ENCODE peak calls at places on chromosomes 11 and 22, in ten cellular contexts. U is sigmoid colon, L is spleen, I is cardiac muscle cell, D is dorsolateral prefrontal cortex, X is endothelial cell, Y is tibial artery, G is SK-N-SH, E is IMR-90, H is mucosa of descending colon. T is an unnamed sample.
A peak's percentile ranks its signal among the peaks of the same experiment; 100 is the strongest.

GRCh38 chr22:39900306-39901227 is at the start of gene GRAP2:
- DNase-seq in U (no peak), L (no peak), I (no peak), D (no peak), X (no peak), Y (no peak), G (no peak), E (no peak), H (no peak), T (peak; percentile 50)

GRCh38 chr22:46845281-46846153 is 83.1 kb downstream of the TBC1D22A start:
- DNase-seq in U (no peak), L (no peak), I (no peak), D (peak; percentile 62), X (no peak), Y (no peak), G (peak; percentile 46), E (peak; percentile 63), H (no peak), T (no peak)

GRCh38 chr11:69587454-69588081 is 53.4 kb upstream of the CCND1 start:
- DNase-seq in U (no peak), L (no peak), I (no peak), D (no peak), X (no peak), Y (no peak), G (no peak), E (peak; percentile 81), H (no peak), T (no peak)

GRCh38 chr11:74138572-74138971 is 32.2 kb downstream of the C2CD3 start:
- DNase-seq in U (no peak), L (no peak), I (peak; percentile 66), D (no peak), X (no peak), Y (no peak), G (no peak), E (peak; percentile 99), H (no peak), T (no peak)

GRCh38 chr22:34129691-34130486 is 209.6 kb upstream of the LARGE1 start:
- DNase-seq in U (no peak), L (no peak), I (no peak), D (no peak), X (no peak), Y (no peak), G (no peak), E (no peak), H (no peak), T (no peak)

GRCh38 chr11:128790200-128790599 is 76.9 kb downstream of the KCNJ1 start:
- DNase-seq in U (no peak), L (no peak), I (peak; percentile 24), D (peak; percentile 73), X (no peak), Y (no peak), G (no peak), E (peak; percentile 70), H (no peak), T (no peak)

GRCh38 chr22:46490538-46490937 is 46.9 kb downstream of the CELSR1 start:
- DNase-seq in U (no peak), L (no peak), I (no peak), D (no peak), X (no peak), Y (no peak), G (no peak), E (no peak), H (no peak), T (no peak)

GRCh38 chr11:68839953-68840641 is 1.6 kb downstream of the CPT1A start:
- DNase-seq in U (no peak), L (no peak), I (peak; percentile 39), D (no peak), X (no peak), Y (no peak), G (no peak), E (peak; percentile 20), H (no peak), T (no peak)

GRCh38 chr11:95095858-95096587 is 6.4 kb downstream of the ENDOD1 start:
- DNase-seq in U (no peak), L (no peak), I (no peak), D (no peak), X (no peak), Y (no peak), G (no peak), E (peak; percentile 53), H (no peak), T (no peak)

GRCh38 chr11:13169709-13170108 is 107.9 kb upstream of the BMAL1 start:
- DNase-seq in U (no peak), L (no peak), I (no peak), D (no peak), X (no peak), Y (no peak), G (no peak), E (peak; percentile 94), H (no peak), T (no peak)
- TF ChIP-seq CTCF in U (no peak), L (no peak), I (no peak), D (no peak), X (no peak), Y (no peak), G (no peak), E (no peak), H (no peak), T (no peak)

GRCh38 chr11:66718320-66718971 is 10.6 kb downstream of the SPTBN2 start:
- DNase-seq in U (no peak), L (no peak), I (peak; percentile 38), D (no peak), X (peak; percentile 66), Y (no peak), G (no peak), E (no peak), H (peak; percentile 73), T (no peak)
- TF ChIP-seq CTCF in U (no peak), L (peak; percentile 27), I (peak; percentile 4), D (no peak), X (peak; percentile 49), Y (no peak), G (no peak), E (no peak), H (peak; percentile 15), T (no peak)

DNA sequence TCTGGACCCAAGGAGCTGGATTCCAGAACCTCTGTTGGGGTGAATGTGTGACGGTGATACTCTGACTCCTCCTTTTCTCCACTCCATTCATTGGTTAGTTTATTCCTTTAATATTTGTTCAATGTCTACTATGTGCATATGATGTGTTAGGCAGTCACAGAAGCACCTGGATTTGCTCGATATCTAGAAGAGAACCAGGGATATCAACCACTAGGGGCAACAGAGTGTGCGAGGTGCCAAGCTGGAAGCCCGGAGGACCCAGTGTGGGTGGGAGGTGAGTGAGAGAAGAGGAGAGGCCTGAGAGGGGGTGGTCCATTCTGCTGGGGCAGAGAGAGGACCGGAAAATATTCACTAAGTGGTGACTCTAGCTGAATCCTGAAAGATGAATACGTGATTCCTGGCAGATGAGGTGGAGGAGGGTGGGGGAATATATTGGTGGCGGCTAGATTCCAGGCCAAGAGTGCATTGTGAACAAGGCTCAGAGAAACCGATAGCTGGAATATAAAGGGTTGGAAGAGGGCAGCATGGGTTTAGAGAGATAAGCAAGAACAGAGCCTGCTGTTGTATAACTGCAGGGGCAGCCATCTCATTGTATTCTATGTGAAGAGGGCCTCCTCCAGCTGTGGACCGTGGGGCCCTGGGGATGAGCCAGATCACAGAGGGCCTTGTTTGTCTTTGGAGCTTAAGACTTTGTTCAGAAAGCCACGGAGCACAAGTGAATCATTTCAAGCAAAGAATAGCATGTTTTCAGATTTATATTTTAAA is 6.9 kb upstream of the TIMP3 start:
- DNase-seq in U (no peak), L (no peak), I (no peak), D (peak; percentile 55), X (no peak), Y (no peak), G (no peak), E (peak; percentile 54), H (no peak), T (no peak)
- TF ChIP-seq CTCF in U (no peak), L (no peak), I (peak; percentile 17), D (no peak), X (no peak), Y (no peak), G (peak; percentile 23), E (no peak), H (no peak), T (no peak)

GRCh38 chr22:32444068-32444467 is 20.2 kb downstream of the BPIFC start:
- DNase-seq in U (no peak), L (no peak), I (no peak), D (no peak), X (peak; percentile 15), Y (no peak), G (peak; percentile 17), E (no peak), H (peak; percentile 57), T (no peak)
- TF ChIP-seq CTCF in U (no peak), L (no peak), I (peak; percentile 15), D (no peak), X (no peak), Y (no peak), G (peak; percentile 19), E (no peak), H (no peak), T (no peak)

DNA sequence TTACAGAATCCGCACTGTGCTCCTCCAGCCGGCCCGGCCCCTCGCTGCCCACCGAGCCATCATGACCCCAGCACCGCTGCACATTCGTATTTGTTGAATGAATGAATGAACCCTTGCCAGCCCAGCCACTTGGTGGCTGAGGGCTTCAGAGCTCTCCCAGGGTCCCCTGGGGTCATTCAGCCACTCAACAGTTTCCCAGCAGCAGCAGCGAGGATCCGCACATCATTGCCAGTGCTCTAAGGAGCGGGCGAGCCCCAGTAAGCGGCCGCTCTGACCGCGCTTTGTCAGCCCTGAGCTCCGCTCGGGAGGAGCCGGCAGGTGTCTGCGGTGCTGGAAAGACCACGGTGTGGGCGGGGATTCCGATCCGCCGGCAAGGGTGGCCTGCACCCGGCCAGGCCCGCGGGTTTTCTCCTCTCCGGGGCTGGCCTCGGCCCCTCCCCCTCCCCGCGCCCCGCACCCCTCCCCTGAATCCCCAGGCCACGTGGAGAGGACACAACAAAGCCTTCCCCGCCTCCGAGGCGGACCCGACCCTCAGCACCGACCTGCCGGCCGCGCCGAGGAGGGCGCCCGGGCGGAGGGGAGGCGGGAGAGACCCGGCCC is 563 bp downstream of the BID start:
- DNase-seq in U (peak; percentile 68), L (peak; percentile 93), I (peak; percentile 72), D (no peak), X (peak; percentile 40), Y (no peak), G (peak; percentile 93), E (peak; percentile 28), H (peak; percentile 74), T (peak; percentile 79)
- TF ChIP-seq CTCF in U (no peak), L (no peak), I (no peak), D (no peak), X (no peak), Y (no peak), G (no peak), E (no peak), H (no peak), T (no peak)

GRCh38 chr11:406796-407650 is 7.8 kb downstream of the SIGIRR start:
- DNase-seq in U (peak; percentile 91), L (peak; percentile 98), I (peak; percentile 84), D (peak; percentile 67), X (peak; percentile 53), Y (peak; percentile 85), G (peak; percentile 99), E (peak; percentile 65), H (peak; percentile 91), T (peak; percentile 98)
- TF ChIP-seq CTCF in U (peak; percentile 13), L (no peak), I (peak; percentile 11), D (no peak), X (no peak), Y (no peak), G (no peak), E (peak; percentile 4), H (no peak), T (peak; percentile 53)